ENCODE peak calls at places on chromosomes 13 and 19, in ten cellular contexts. F is neural progenitor cell, H is mammary epithelial cell, W is endothelial cell of umbilical vein, R is PC-3, B is HCT116, P is astrocyte, M is H9, G is neuronal stem cell, S is IMR-90. I is an unnamed sample.
A peak's percentile ranks its signal among the peaks of the same experiment; 100 is the strongest.

GRCh38 chr13:102563267-102563666 is 33.5 kb upstream of the TPP2 start:
- DNase-seq in M (no peak), B (no peak), W (no peak), H (no peak), R (no peak), F (no peak), P (no peak), G (no peak), S (no peak), I (no peak)

GRCh38 chr19:48962029-48962848 is 2.9 kb upstream of the FTL start:
- DNase-seq in B (no peak), F (no peak), M (peak; percentile 71), H (no peak), R (peak; percentile 18), W (no peak), G (no peak), P (no peak), S (no peak), I (peak; percentile 59)

GRCh38 chr19:42178791-42179500 is 38.5 kb downstream of the DEDD2 start:
- DNase-seq in F (no peak), G (peak; percentile 43), H (no peak), B (no peak), P (no peak), M (peak; percentile 71), R (no peak), W (no peak), S (no peak), I (no peak)

GRCh38 chr19:21569497-21569870 is 64.1 kb downstream of the ZNF429 start:
- DNase-seq in R (no peak), M (no peak), G (no peak), H (no peak), S (no peak), W (no peak), F (no peak), P (peak; percentile 46), B (no peak), I (peak; percentile 75)

GRCh38 chr13:31627097-31627496 is 112.2 kb upstream of the RXFP2 start:
- DNase-seq in F (no peak), M (no peak), R (no peak), G (no peak), W (no peak), P (peak; percentile 56), B (no peak), H (peak; percentile 19), S (peak; percentile 39), I (peak; percentile 74)

GRCh38 chr19:35786299-35787160 is 11.2 kb downstream of the ARHGAP33 start:
- DNase-seq in W (no peak), M (no peak), F (no peak), H (no peak), B (no peak), G (no peak), R (no peak), P (no peak), S (no peak), I (no peak)

GRCh38 chr13:94928127-94928526 is 215.8 kb upstream of the SOX21 start:
- DNase-seq in G (no peak), S (no peak), W (no peak), R (no peak), F (no peak), B (no peak), P (no peak), H (no peak), M (no peak), I (no peak)

GRCh38 chr13:75513271-75513670 is 24.4 kb downstream of the COMMD6 start:
- DNase-seq in S (no peak), W (no peak), H (no peak), P (no peak), M (no peak), R (no peak), F (no peak), B (no peak), G (no peak), I (no peak)

GRCh38 chr19:16876904-16877361 is 11.9 kb upstream of the F2RL3 start:
- DNase-seq in M (no peak), F (no peak), R (peak; percentile 56), B (no peak), S (no peak), G (no peak), W (peak; percentile 13), P (peak; percentile 84), H (peak; percentile 81), I (no peak)

GRCh38 chr19:7356899-7357627 is 8.3 kb downstream of the ARHGEF18 start:
- DNase-seq in W (no peak), F (no peak), H (no peak), S (no peak), R (no peak), B (no peak), P (no peak), G (no peak), M (no peak), I (no peak)

GRCh38 chr13:113748862-113749451 is 10.1 kb upstream of the TMEM255B start:
- DNase-seq in S (no peak), M (no peak), B (no peak), G (no peak), W (no peak), H (no peak), P (no peak), R (no peak), F (no peak), I (no peak)

GRCh38 chr13:48637601-48638000 is 16.1 kb upstream of the CYSLTR2 start:
- DNase-seq in W (no peak), M (no peak), B (no peak), R (no peak), G (no peak), H (no peak), F (no peak), P (no peak), S (no peak), I (no peak)
- H2AFZ ChIP-seq in W (no peak overlapping the region), M (no peak overlapping the region), B (no peak overlapping the region), R (no peak overlapping the region), G (no peak overlapping the region), H (no peak overlapping the region), F (no peak overlapping the region), P (no peak overlapping the region), S (no peak overlapping the region), I (no peak overlapping the region)

GRCh38 chr19:18465214-18465963 is 27.5 kb upstream of the ISYNA1 start:
- DNase-seq in G (no peak), S (no peak), R (no peak), B (no peak), M (no peak), W (no peak), H (no peak), P (no peak), F (no peak), I (no peak)

GRCh38 chr19:18465964-18466339 is 28.0 kb upstream of the ISYNA1 start:
- DNase-seq in S (no peak), R (no peak), W (no peak), G (no peak), M (no peak), F (no peak), B (no peak), P (no peak), H (no peak), I (no peak)

GRCh38 chr19:18466354-18466753 is 28.4 kb upstream of the ISYNA1 start:
- DNase-seq in W (no peak), H (no peak), S (no peak), P (no peak), R (no peak), M (no peak), G (no peak), F (no peak), B (no peak), I (no peak)

GRCh38 chr19:18461471-18461870 is 23.5 kb upstream of the ISYNA1 start:
- DNase-seq in H (no peak), M (no peak), S (no peak), F (no peak), P (no peak), R (no peak), W (no peak), G (no peak), B (no peak), I (no peak)

GRCh38 chr19:18464646-18465045 is 26.7 kb upstream of the ISYNA1 start:
- DNase-seq in F (no peak), W (peak; percentile 59), S (peak; percentile 97), M (no peak), P (peak; percentile 93), R (peak; percentile 49), B (no peak), H (no peak), G (no peak), I (peak; percentile 92)
- H3K4me1 ChIP-seq in F (no peaks in the 10 kb centered on the region), W (peaks cover 10% of the 10 kb centered on the region), S (peaks cover 38% of the 10 kb centered on the region), M (no peaks in the 10 kb centered on the region), P (peaks cover 39% of the 10 kb centered on the region), R (peaks cover 41% of the 10 kb centered on the region), B (peaks cover 36% of the 10 kb centered on the region), H (peaks cover 26% of the 10 kb centered on the region), G (peaks cover 2% of the 10 kb centered on the region), I (peaks cover 25% of the 10 kb centered on the region)

GRCh38 chr19:10403137-10404021 is at the start of gene CDC37:
- DNase-seq in W (peak; percentile 98), B (peak; percentile 93), S (peak; percentile 97), F (peak; percentile 99), P (peak; percentile 88), M (peak; percentile 96), H (peak; percentile 94), G (peak; percentile 96), R (peak; percentile 99), I (peak; percentile 99)
- H2AFZ ChIP-seq in W (peak within 1 kb of the TSS; percentile 89), B (peak within 1 kb of the TSS; percentile 90), S (peak within 1 kb of the TSS; percentile 100), F (peak within 1 kb of the TSS; percentile 98), P (peak within 1 kb of the TSS; percentile 99), M (no peak within 1 kb of the TSS), H (peak within 1 kb of the TSS; percentile 98), G (peak within 1 kb of the TSS; percentile 98), R (peak within 1 kb of the TSS; percentile 97), I (peak within 1 kb of the TSS; percentile 93)

GRCh38 chr13:49935171-49936084 is 712 bp downstream of the SPRYD7 start:
- DNase-seq in W (peak; percentile 57), G (peak; percentile 46), S (peak; percentile 50), B (peak; percentile 66), F (peak; percentile 69), M (peak; percentile 66), H (peak; percentile 79), P (peak; percentile 57), R (peak; percentile 72), I (peak; percentile 84)

GRCh38 chr13:49936085-49936942 is at the start of gene SPRYD7:
- DNase-seq in W (peak; percentile 99), M (peak; percentile 99), F (peak; percentile 98), P (peak; percentile 94), G (peak; percentile 97), S (peak; percentile 97), R (peak; percentile 93), B (peak; percentile 97), H (peak; percentile 98), I (peak; percentile 99)

GRCh38 chr13:49932868-49933267 is 3.3 kb downstream of the SPRYD7 start:
- DNase-seq in P (no peak), B (no peak), H (no peak), W (no peak), S (no peak), G (no peak), F (no peak), M (no peak), R (no peak), I (no peak)

GRCh38 chr13:49932066-49932465 is 4.1 kb downstream of the SPRYD7 start:
- DNase-seq in B (no peak), W (no peak), M (no peak), F (no peak), R (no peak), S (no peak), G (no peak), P (no peak), H (no peak), I (no peak)

DNA sequence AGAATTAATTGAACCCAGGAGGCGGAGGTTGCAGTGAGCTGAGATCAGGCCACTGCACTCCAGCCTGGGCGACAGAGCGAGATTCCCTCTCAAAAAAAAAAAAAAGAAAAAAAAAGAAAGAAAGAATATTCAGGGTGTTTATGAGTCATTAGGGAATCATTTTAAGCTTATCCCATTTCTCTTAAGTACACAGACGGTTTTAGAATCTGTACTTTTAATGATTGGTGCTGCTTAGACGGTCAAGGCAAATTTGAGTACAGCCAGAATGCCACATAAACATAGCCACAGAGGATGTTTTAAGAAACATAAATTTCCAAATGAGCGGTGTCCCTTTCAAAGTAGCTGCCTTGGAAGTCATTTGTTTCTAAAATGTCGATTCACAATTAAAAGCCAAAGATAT is 2.6 kb downstream of the SPRYD7 start:
- DNase-seq in M (no peak), B (no peak), F (no peak), S (no peak), G (no peak), W (no peak), R (no peak), H (no peak), P (peak; percentile 44), I (no peak)
- H3K4me1 ChIP-seq in M (no peaks in the 10 kb centered on the region), B (peaks cover 16% of the 10 kb centered on the region), F (peaks cover 6% of the 10 kb centered on the region), S (peaks cover 4% of the 10 kb centered on the region), G (no peaks in the 10 kb centered on the region), W (peaks cover 8% of the 10 kb centered on the region), R (peaks cover 15% of the 10 kb centered on the region), H (peaks cover 5% of the 10 kb centered on the region), P (peaks cover 6% of the 10 kb centered on the region), I (peaks cover 18% of the 10 kb centered on the region)